ENCODE peak calls at places on chromosome 18, in nine cellular contexts. One of them, this sample, is unnamed.

GRCh38 chr18:39863916-39864315 is 2091.1 kb upstream of the PIK3C3 start:
- DNase-seq in activated naive CD8-positive, alpha-beta T cell treated with anti-CD3 and anti-CD28 coated beads, Interleukin-2, amount 50 U/mL, for 16 hours: no peak
- DNase-seq in B cell: no peak
- DNase-seq in RWPE1: no peak
- DNase-seq in brain microvascular endothelial cell: no peak
- DNase-seq in HT1080: no peak
- DNase-seq in stimulated activated CD4-positive, alpha-beta T cell treated with anti-CD3 and anti-CD28 coated beads, Interleukin-1b, Interleukin-23, amount 100 ng/mL, for 1 hour: no peak
- DNase-seq in neural crest cell: no peak
- DNase-seq in cortex of kidney: no peak
- DNase-seq in this sample: no peak

GRCh38 chr18:63528863-63529492 is 13.2 kb upstream of the SERPINB12 start:
- DNase-seq in activated naive CD8-positive, alpha-beta T cell treated with anti-CD3 and anti-CD28 coated beads, Interleukin-2, amount 50 U/mL, for 16 hours: no peak
- DNase-seq in B cell: no peak
- DNase-seq in RWPE1: no peak
- DNase-seq in brain microvascular endothelial cell: no peak
- DNase-seq in HT1080: no peak
- DNase-seq in stimulated activated CD4-positive, alpha-beta T cell treated with anti-CD3 and anti-CD28 coated beads, Interleukin-1b, Interleukin-23, amount 100 ng/mL, for 1 hour: no peak
- DNase-seq in neural crest cell: no peak
- DNase-seq in cortex of kidney: no peak
- DNase-seq in this sample: no peak

GRCh38 chr18:31325051-31325450 is 7.1 kb downstream of the DSG1 start:
- DNase-seq in activated naive CD8-positive, alpha-beta T cell treated with anti-CD3 and anti-CD28 coated beads, Interleukin-2, amount 50 U/mL, for 16 hours: no peak
- DNase-seq in B cell: no peak
- DNase-seq in RWPE1: no peak
- DNase-seq in brain microvascular endothelial cell: peak
- DNase-seq in HT1080: peak
- DNase-seq in stimulated activated CD4-positive, alpha-beta T cell treated with anti-CD3 and anti-CD28 coated beads, Interleukin-1b, Interleukin-23, amount 100 ng/mL, for 1 hour: no peak
- DNase-seq in neural crest cell: no peak
- DNase-seq in cortex of kidney: no peak
- DNase-seq in this sample: no peak

GRCh38 chr18:79644006-79644665 is 35.5 kb upstream of the CTDP1 start:
- DNase-seq in activated naive CD8-positive, alpha-beta T cell treated with anti-CD3 and anti-CD28 coated beads, Interleukin-2, amount 50 U/mL, for 16 hours: peak
- DNase-seq in B cell: peak
- DNase-seq in RWPE1: peak
- DNase-seq in brain microvascular endothelial cell: no peak
- DNase-seq in HT1080: peak
- DNase-seq in stimulated activated CD4-positive, alpha-beta T cell treated with anti-CD3 and anti-CD28 coated beads, Interleukin-1b, Interleukin-23, amount 100 ng/mL, for 1 hour: peak
- DNase-seq in neural crest cell: peak
- DNase-seq in cortex of kidney: no peak
- DNase-seq in this sample: peak

GRCh38 chr18:70221156-70221910 is 15.8 kb upstream of the RTTN start:
- DNase-seq in activated naive CD8-positive, alpha-beta T cell treated with anti-CD3 and anti-CD28 coated beads, Interleukin-2, amount 50 U/mL, for 16 hours: no peak
- DNase-seq in B cell: no peak
- DNase-seq in RWPE1: no peak
- DNase-seq in brain microvascular endothelial cell: no peak
- DNase-seq in HT1080: no peak
- DNase-seq in stimulated activated CD4-positive, alpha-beta T cell treated with anti-CD3 and anti-CD28 coated beads, Interleukin-1b, Interleukin-23, amount 100 ng/mL, for 1 hour: no peak
- DNase-seq in neural crest cell: no peak
- DNase-seq in cortex of kidney: no peak
- DNase-seq in this sample: no peak

GRCh38 chr18:7575465-7576026 is 8.4 kb downstream of the PTPRM start:
- DNase-seq in activated naive CD8-positive, alpha-beta T cell treated with anti-CD3 and anti-CD28 coated beads, Interleukin-2, amount 50 U/mL, for 16 hours: no peak
- DNase-seq in B cell: no peak
- DNase-seq in RWPE1: no peak
- DNase-seq in brain microvascular endothelial cell: peak
- DNase-seq in HT1080: peak
- DNase-seq in stimulated activated CD4-positive, alpha-beta T cell treated with anti-CD3 and anti-CD28 coated beads, Interleukin-1b, Interleukin-23, amount 100 ng/mL, for 1 hour: no peak
- DNase-seq in neural crest cell: no peak
- DNase-seq in cortex of kidney: no peak
- DNase-seq in this sample: no peak

GRCh38 chr18:37460616-37461015 is 105.0 kb downstream of the CELF4 start:
- DNase-seq in activated naive CD8-positive, alpha-beta T cell treated with anti-CD3 and anti-CD28 coated beads, Interleukin-2, amount 50 U/mL, for 16 hours: no peak
- DNase-seq in B cell: no peak
- DNase-seq in RWPE1: no peak
- DNase-seq in brain microvascular endothelial cell: no peak
- DNase-seq in HT1080: no peak
- DNase-seq in stimulated activated CD4-positive, alpha-beta T cell treated with anti-CD3 and anti-CD28 coated beads, Interleukin-1b, Interleukin-23, amount 100 ng/mL, for 1 hour: no peak
- DNase-seq in neural crest cell: no peak
- DNase-seq in cortex of kidney: no peak
- DNase-seq in this sample: no peak

GRCh38 chr18:68406761-68407160 is 308.1 kb downstream of the TMX3 start:
- DNase-seq in activated naive CD8-positive, alpha-beta T cell treated with anti-CD3 and anti-CD28 coated beads, Interleukin-2, amount 50 U/mL, for 16 hours: no peak
- DNase-seq in B cell: no peak
- DNase-seq in RWPE1: no peak
- DNase-seq in brain microvascular endothelial cell: no peak
- DNase-seq in HT1080: no peak
- DNase-seq in stimulated activated CD4-positive, alpha-beta T cell treated with anti-CD3 and anti-CD28 coated beads, Interleukin-1b, Interleukin-23, amount 100 ng/mL, for 1 hour: no peak
- DNase-seq in neural crest cell: no peak
- DNase-seq in cortex of kidney: no peak
- DNase-seq in this sample: no peak

GRCh38 chr18:31684279-31685096 is at the start of gene B4GALT6:
- DNase-seq in activated naive CD8-positive, alpha-beta T cell treated with anti-CD3 and anti-CD28 coated beads, Interleukin-2, amount 50 U/mL, for 16 hours: no peak
- DNase-seq in B cell: peak
- DNase-seq in RWPE1: peak
- DNase-seq in brain microvascular endothelial cell: peak
- DNase-seq in HT1080: peak
- DNase-seq in stimulated activated CD4-positive, alpha-beta T cell treated with anti-CD3 and anti-CD28 coated beads, Interleukin-1b, Interleukin-23, amount 100 ng/mL, for 1 hour: no peak
- DNase-seq in neural crest cell: peak
- DNase-seq in cortex of kidney: no peak
- DNase-seq in this sample: peak

GRCh38 chr18:45621068-45621511 is 5.8 kb downstream of the SLC14A2 start:
- DNase-seq in activated naive CD8-positive, alpha-beta T cell treated with anti-CD3 and anti-CD28 coated beads, Interleukin-2, amount 50 U/mL, for 16 hours: no peak
- DNase-seq in B cell: peak
- DNase-seq in RWPE1: peak
- DNase-seq in brain microvascular endothelial cell: peak
- DNase-seq in HT1080: peak
- DNase-seq in stimulated activated CD4-positive, alpha-beta T cell treated with anti-CD3 and anti-CD28 coated beads, Interleukin-1b, Interleukin-23, amount 100 ng/mL, for 1 hour: no peak
- DNase-seq in neural crest cell: peak
- DNase-seq in cortex of kidney: no peak
- DNase-seq in this sample: peak

GRCh38 chr18:35949903-35950627 is 22.4 kb upstream of the RMP24 start:
- DNase-seq in activated naive CD8-positive, alpha-beta T cell treated with anti-CD3 and anti-CD28 coated beads, Interleukin-2, amount 50 U/mL, for 16 hours: no peak
- DNase-seq in B cell: peak
- DNase-seq in RWPE1: no peak
- DNase-seq in brain microvascular endothelial cell: peak
- DNase-seq in HT1080: peak
- DNase-seq in stimulated activated CD4-positive, alpha-beta T cell treated with anti-CD3 and anti-CD28 coated beads, Interleukin-1b, Interleukin-23, amount 100 ng/mL, for 1 hour: peak
- DNase-seq in neural crest cell: peak
- DNase-seq in cortex of kidney: no peak
- DNase-seq in this sample: peak

GRCh38 chr18:22457552-22457951 is 39.8 kb upstream of the CTAGE1 start:
- DNase-seq in activated naive CD8-positive, alpha-beta T cell treated with anti-CD3 and anti-CD28 coated beads, Interleukin-2, amount 50 U/mL, for 16 hours: no peak
- DNase-seq in B cell: no peak
- DNase-seq in RWPE1: no peak
- DNase-seq in brain microvascular endothelial cell: no peak
- DNase-seq in HT1080: no peak
- DNase-seq in stimulated activated CD4-positive, alpha-beta T cell treated with anti-CD3 and anti-CD28 coated beads, Interleukin-1b, Interleukin-23, amount 100 ng/mL, for 1 hour: no peak
- DNase-seq in neural crest cell: no peak
- DNase-seq in cortex of kidney: no peak
- DNase-seq in this sample: no peak

GRCh38 chr18:31942301-31942998 is 478 bp downstream of the TRAPPC8 start:
- DNase-seq in activated naive CD8-positive, alpha-beta T cell treated with anti-CD3 and anti-CD28 coated beads, Interleukin-2, amount 50 U/mL, for 16 hours: no peak
- DNase-seq in B cell: peak
- DNase-seq in RWPE1: peak
- DNase-seq in brain microvascular endothelial cell: peak
- DNase-seq in HT1080: peak
- DNase-seq in stimulated activated CD4-positive, alpha-beta T cell treated with anti-CD3 and anti-CD28 coated beads, Interleukin-1b, Interleukin-23, amount 100 ng/mL, for 1 hour: no peak
- DNase-seq in neural crest cell: no peak
- DNase-seq in cortex of kidney: no peak
- DNase-seq in this sample: peak

GRCh38 chr18:59996370-59996966 is 96.7 kb downstream of the PMAIP1 start:
- DNase-seq in activated naive CD8-positive, alpha-beta T cell treated with anti-CD3 and anti-CD28 coated beads, Interleukin-2, amount 50 U/mL, for 16 hours: no peak
- DNase-seq in B cell: peak
- DNase-seq in RWPE1: peak
- DNase-seq in brain microvascular endothelial cell: peak
- DNase-seq in HT1080: peak
- DNase-seq in stimulated activated CD4-positive, alpha-beta T cell treated with anti-CD3 and anti-CD28 coated beads, Interleukin-1b, Interleukin-23, amount 100 ng/mL, for 1 hour: no peak
- DNase-seq in neural crest cell: peak
- DNase-seq in cortex of kidney: no peak
- DNase-seq in this sample: peak

GRCh38 chr18:54787616-54788015 is 40.7 kb upstream of the RAB27B start:
- DNase-seq in activated naive CD8-positive, alpha-beta T cell treated with anti-CD3 and anti-CD28 coated beads, Interleukin-2, amount 50 U/mL, for 16 hours: no peak
- DNase-seq in B cell: no peak
- DNase-seq in RWPE1: no peak
- DNase-seq in brain microvascular endothelial cell: no peak
- DNase-seq in HT1080: no peak
- DNase-seq in stimulated activated CD4-positive, alpha-beta T cell treated with anti-CD3 and anti-CD28 coated beads, Interleukin-1b, Interleukin-23, amount 100 ng/mL, for 1 hour: no peak
- DNase-seq in neural crest cell: no peak
- DNase-seq in cortex of kidney: no peak
- DNase-seq in this sample: no peak

GRCh38 chr18:59938686-59939085 is 38.9 kb downstream of the PMAIP1 start:
- DNase-seq in activated naive CD8-positive, alpha-beta T cell treated with anti-CD3 and anti-CD28 coated beads, Interleukin-2, amount 50 U/mL, for 16 hours: no peak
- DNase-seq in B cell: no peak
- DNase-seq in RWPE1: no peak
- DNase-seq in brain microvascular endothelial cell: no peak
- DNase-seq in HT1080: no peak
- DNase-seq in stimulated activated CD4-positive, alpha-beta T cell treated with anti-CD3 and anti-CD28 coated beads, Interleukin-1b, Interleukin-23, amount 100 ng/mL, for 1 hour: no peak
- DNase-seq in neural crest cell: no peak
- DNase-seq in cortex of kidney: no peak
- DNase-seq in this sample: no peak

GRCh38 chr18:23758281-23758680 is 69.0 kb downstream of the LAMA3 start:
- DNase-seq in activated naive CD8-positive, alpha-beta T cell treated with anti-CD3 and anti-CD28 coated beads, Interleukin-2, amount 50 U/mL, for 16 hours: no peak
- DNase-seq in B cell: no peak
- DNase-seq in RWPE1: no peak
- DNase-seq in brain microvascular endothelial cell: no peak
- DNase-seq in HT1080: no peak
- DNase-seq in stimulated activated CD4-positive, alpha-beta T cell treated with anti-CD3 and anti-CD28 coated beads, Interleukin-1b, Interleukin-23, amount 100 ng/mL, for 1 hour: no peak
- DNase-seq in neural crest cell: no peak
- DNase-seq in cortex of kidney: no peak
- DNase-seq in this sample: no peak

GRCh38 chr18:37920865-37921264 is 355.3 kb upstream of the CELF4 start:
- DNase-seq in activated naive CD8-positive, alpha-beta T cell treated with anti-CD3 and anti-CD28 coated beads, Interleukin-2, amount 50 U/mL, for 16 hours: no peak
- DNase-seq in B cell: no peak
- DNase-seq in RWPE1: no peak
- DNase-seq in brain microvascular endothelial cell: no peak
- DNase-seq in HT1080: no peak
- DNase-seq in stimulated activated CD4-positive, alpha-beta T cell treated with anti-CD3 and anti-CD28 coated beads, Interleukin-1b, Interleukin-23, amount 100 ng/mL, for 1 hour: no peak
- DNase-seq in neural crest cell: no peak
- DNase-seq in cortex of kidney: no peak
- DNase-seq in this sample: no peak

GRCh38 chr18:12049983-12050811 is 43.4 kb upstream of the ANKRD62 start:
- DNase-seq in activated naive CD8-positive, alpha-beta T cell treated with anti-CD3 and anti-CD28 coated beads, Interleukin-2, amount 50 U/mL, for 16 hours: no peak
- DNase-seq in B cell: peak
- DNase-seq in RWPE1: no peak
- DNase-seq in brain microvascular endothelial cell: no peak
- DNase-seq in HT1080: no peak
- DNase-seq in stimulated activated CD4-positive, alpha-beta T cell treated with anti-CD3 and anti-CD28 coated beads, Interleukin-1b, Interleukin-23, amount 100 ng/mL, for 1 hour: no peak
- DNase-seq in neural crest cell: no peak
- DNase-seq in cortex of kidney: no peak
- DNase-seq in this sample: no peak

GRCh38 chr18:57744211-57744694 is 58.9 kb downstream of the ATP8B1 start:
- DNase-seq in activated naive CD8-positive, alpha-beta T cell treated with anti-CD3 and anti-CD28 coated beads, Interleukin-2, amount 50 U/mL, for 16 hours: no peak
- DNase-seq in B cell: no peak
- DNase-seq in RWPE1: no peak
- DNase-seq in brain microvascular endothelial cell: peak
- DNase-seq in HT1080: no peak
- DNase-seq in stimulated activated CD4-positive, alpha-beta T cell treated with anti-CD3 and anti-CD28 coated beads, Interleukin-1b, Interleukin-23, amount 100 ng/mL, for 1 hour: no peak
- DNase-seq in neural crest cell: no peak
- DNase-seq in cortex of kidney: no peak
- DNase-seq in this sample: no peak

GRCh38 chr18:54154231-54154630 is 70.2 kb downstream of the MBD2 start:
- DNase-seq in activated naive CD8-positive, alpha-beta T cell treated with anti-CD3 and anti-CD28 coated beads, Interleukin-2, amount 50 U/mL, for 16 hours: no peak
- DNase-seq in B cell: no peak
- DNase-seq in RWPE1: no peak
- DNase-seq in brain microvascular endothelial cell: no peak
- DNase-seq in HT1080: no peak
- DNase-seq in stimulated activated CD4-positive, alpha-beta T cell treated with anti-CD3 and anti-CD28 coated beads, Interleukin-1b, Interleukin-23, amount 100 ng/mL, for 1 hour: no peak
- DNase-seq in neural crest cell: no peak
- DNase-seq in cortex of kidney: no peak
- DNase-seq in this sample: no peak

GRCh38 chr18:79392226-79392625 is 3.5 kb upstream of the NFATC1 start:
- DNase-seq in activated naive CD8-positive, alpha-beta T cell treated with anti-CD3 and anti-CD28 coated beads, Interleukin-2, amount 50 U/mL, for 16 hours: no peak
- DNase-seq in B cell: no peak
- DNase-seq in RWPE1: no peak
- DNase-seq in brain microvascular endothelial cell: no peak
- DNase-seq in HT1080: no peak
- DNase-seq in stimulated activated CD4-positive, alpha-beta T cell treated with anti-CD3 and anti-CD28 coated beads, Interleukin-1b, Interleukin-23, amount 100 ng/mL, for 1 hour: no peak
- DNase-seq in neural crest cell: no peak
- DNase-seq in cortex of kidney: no peak
- DNase-seq in this sample: no peak

GRCh38 chr18:26538524-26538923 is 9.8 kb downstream of the KCTD1 start:
- DNase-seq in activated naive CD8-positive, alpha-beta T cell treated with anti-CD3 and anti-CD28 coated beads, Interleukin-2, amount 50 U/mL, for 16 hours: no peak
- DNase-seq in B cell: no peak
- DNase-seq in RWPE1: no peak
- DNase-seq in brain microvascular endothelial cell: no peak
- DNase-seq in HT1080: no peak
- DNase-seq in stimulated activated CD4-positive, alpha-beta T cell treated with anti-CD3 and anti-CD28 coated beads, Interleukin-1b, Interleukin-23, amount 100 ng/mL, for 1 hour: no peak
- DNase-seq in neural crest cell: no peak
- DNase-seq in cortex of kidney: no peak
- DNase-seq in this sample: no peak

GRCh38 chr18:40414155-40414754 is 1540.8 kb upstream of the PIK3C3 start:
- DNase-seq in activated naive CD8-positive, alpha-beta T cell treated with anti-CD3 and anti-CD28 coated beads, Interleukin-2, amount 50 U/mL, for 16 hours: no peak
- DNase-seq in B cell: no peak
- DNase-seq in RWPE1: no peak
- DNase-seq in brain microvascular endothelial cell: peak
- DNase-seq in HT1080: no peak
- DNase-seq in stimulated activated CD4-positive, alpha-beta T cell treated with anti-CD3 and anti-CD28 coated beads, Interleukin-1b, Interleukin-23, amount 100 ng/mL, for 1 hour: no peak
- DNase-seq in neural crest cell: no peak
- DNase-seq in cortex of kidney: no peak
- DNase-seq in this sample: no peak

GRCh38 chr18:25351773-25352628 is at the start of gene ZNF521:
- DNase-seq in activated naive CD8-positive, alpha-beta T cell treated with anti-CD3 and anti-CD28 coated beads, Interleukin-2, amount 50 U/mL, for 16 hours: peak
- DNase-seq in B cell: peak
- DNase-seq in RWPE1: peak
- DNase-seq in brain microvascular endothelial cell: peak
- DNase-seq in HT1080: peak
- DNase-seq in stimulated activated CD4-positive, alpha-beta T cell treated with anti-CD3 and anti-CD28 coated beads, Interleukin-1b, Interleukin-23, amount 100 ng/mL, for 1 hour: peak
- DNase-seq in neural crest cell: peak
- DNase-seq in cortex of kidney: peak
- DNase-seq in this sample: peak

GRCh38 chr18:48609820-48610815 is 71.3 kb downstream of the CTIF start:
- DNase-seq in activated naive CD8-positive, alpha-beta T cell treated with anti-CD3 and anti-CD28 coated beads, Interleukin-2, amount 50 U/mL, for 16 hours: no peak
- DNase-seq in B cell: no peak
- DNase-seq in RWPE1: no peak
- DNase-seq in brain microvascular endothelial cell: no peak
- DNase-seq in HT1080: no peak
- DNase-seq in stimulated activated CD4-positive, alpha-beta T cell treated with anti-CD3 and anti-CD28 coated beads, Interleukin-1b, Interleukin-23, amount 100 ng/mL, for 1 hour: no peak
- DNase-seq in neural crest cell: no peak
- DNase-seq in cortex of kidney: no peak
- DNase-seq in this sample: no peak

GRCh38 chr18:3528251-3528650 is 78.3 kb downstream of the TGIF1 start:
- DNase-seq in activated naive CD8-positive, alpha-beta T cell treated with anti-CD3 and anti-CD28 coated beads, Interleukin-2, amount 50 U/mL, for 16 hours: no peak
- DNase-seq in B cell: no peak
- DNase-seq in RWPE1: no peak
- DNase-seq in brain microvascular endothelial cell: no peak
- DNase-seq in HT1080: no peak
- DNase-seq in stimulated activated CD4-positive, alpha-beta T cell treated with anti-CD3 and anti-CD28 coated beads, Interleukin-1b, Interleukin-23, amount 100 ng/mL, for 1 hour: no peak
- DNase-seq in neural crest cell: no peak
- DNase-seq in cortex of kidney: no peak
- DNase-seq in this sample: no peak

GRCh38 chr18:27136208-27136535 is 48.9 kb downstream of the CHST9 start:
- DNase-seq in activated naive CD8-positive, alpha-beta T cell treated with anti-CD3 and anti-CD28 coated beads, Interleukin-2, amount 50 U/mL, for 16 hours: no peak
- DNase-seq in B cell: no peak
- DNase-seq in RWPE1: peak
- DNase-seq in brain microvascular endothelial cell: no peak
- DNase-seq in HT1080: peak
- DNase-seq in stimulated activated CD4-positive, alpha-beta T cell treated with anti-CD3 and anti-CD28 coated beads, Interleukin-1b, Interleukin-23, amount 100 ng/mL, for 1 hour: no peak
- DNase-seq in neural crest cell: no peak
- DNase-seq in cortex of kidney: no peak
- DNase-seq in this sample: peak

GRCh38 chr18:68438983-68439382 is 275.9 kb downstream of the TMX3 start:
- DNase-seq in activated naive CD8-positive, alpha-beta T cell treated with anti-CD3 and anti-CD28 coated beads, Interleukin-2, amount 50 U/mL, for 16 hours: no peak
- DNase-seq in B cell: no peak
- DNase-seq in RWPE1: no peak
- DNase-seq in brain microvascular endothelial cell: no peak
- DNase-seq in HT1080: peak
- DNase-seq in stimulated activated CD4-positive, alpha-beta T cell treated with anti-CD3 and anti-CD28 coated beads, Interleukin-1b, Interleukin-23, amount 100 ng/mL, for 1 hour: no peak
- DNase-seq in neural crest cell: no peak
- DNase-seq in cortex of kidney: no peak
- DNase-seq in this sample: peak

GRCh38 chr18:3605562-3606443 is 155.8 kb downstream of the TGIF1 start:
- DNase-seq in activated naive CD8-positive, alpha-beta T cell treated with anti-CD3 and anti-CD28 coated beads, Interleukin-2, amount 50 U/mL, for 16 hours: no peak
- DNase-seq in B cell: peak
- DNase-seq in RWPE1: no peak
- DNase-seq in brain microvascular endothelial cell: peak
- DNase-seq in HT1080: peak
- DNase-seq in stimulated activated CD4-positive, alpha-beta T cell treated with anti-CD3 and anti-CD28 coated beads, Interleukin-1b, Interleukin-23, amount 100 ng/mL, for 1 hour: no peak
- DNase-seq in neural crest cell: no peak
- DNase-seq in cortex of kidney: no peak
- DNase-seq in this sample: peak

GRCh38 chr18:59208602-59209001 is 11.4 kb upstream of the GRP start:
- DNase-seq in activated naive CD8-positive, alpha-beta T cell treated with anti-CD3 and anti-CD28 coated beads, Interleukin-2, amount 50 U/mL, for 16 hours: no peak
- DNase-seq in B cell: no peak
- DNase-seq in RWPE1: peak
- DNase-seq in brain microvascular endothelial cell: no peak
- DNase-seq in HT1080: peak
- DNase-seq in stimulated activated CD4-positive, alpha-beta T cell treated with anti-CD3 and anti-CD28 coated beads, Interleukin-1b, Interleukin-23, amount 100 ng/mL, for 1 hour: no peak
- DNase-seq in neural crest cell: no peak
- DNase-seq in cortex of kidney: no peak
- DNase-seq in this sample: no peak